ENCODE peak calls at places on chromosomes 5 and 9, in six cellular contexts. W is CD4-positive, CD25-positive, alpha-beta regulatory T cell; Z is keratinocyte; G is uterus; A is transverse colon; L is heart right ventricle. I is an unnamed sample.

GRCh38 chr9:12272471-12273072 is 420.6 kb upstream of the TYRP1 start:
- DNase-seq in G (no peak), L (no peak), Z (no peak), A (no peak), W (no peak), I (no peak)

GRCh38 chr9:13110766-13111400 is 168.6 kb downstream of the MPDZ start:
- DNase-seq in G (peak; percentile 27), W (no peak), Z (no peak), L (peak; percentile 18), A (no peak), I (no peak)

GRCh38 chr5:134328619-134329018 is 38.4 kb downstream of the CDKL3 start:
- DNase-seq in A (no peak), L (no peak), W (no peak), G (no peak), Z (no peak), I (no peak)

GRCh38 chr5:133232011-133232410 is 180.2 kb downstream of the HSPA4 start:
- DNase-seq in W (no peak), L (no peak), A (peak; percentile 76), Z (no peak), G (no peak), I (no peak)

GRCh38 chr5:132013006-132013689 is 1.7 kb upstream of the ACSL6 start:
- DNase-seq in Z (no peak), W (no peak), A (peak; percentile 2), L (no peak), G (no peak), I (no peak)

GRCh38 chr5:74638776-74639537 is 1.6 kb downstream of the ENC1 start:
- DNase-seq in A (no peak), Z (no peak), L (no peak), G (no peak), W (no peak), I (no peak)

GRCh38 chr9:106557996-106558667 is 304.8 kb upstream of the ZNF462 start:
- DNase-seq in A (no peak), W (no peak), L (no peak), Z (no peak), G (no peak), I (no peak)

GRCh38 chr5:96087939-96088338 is 126.3 kb upstream of the ELL2 start:
- DNase-seq in L (no peak), G (no peak), Z (no peak), A (no peak), W (no peak), I (no peak)

GRCh38 chr5:102545175-102545574 is 46.4 kb upstream of the SLCO6A1 start:
- DNase-seq in G (no peak), L (no peak), A (no peak), W (no peak), Z (no peak), I (no peak)

GRCh38 chr9:38022995-38023394 is 46.0 kb downstream of the SHB start:
- DNase-seq in G (no peak), W (no peak), L (no peak), Z (no peak), A (no peak), I (no peak)

GRCh38 chr5:131379071-131379538 is 115.3 kb downstream of the CDC42SE2 start:
- DNase-seq in A (no peak), W (no peak), G (no peak), Z (no peak), L (no peak), I (no peak)

GRCh38 chr5:122091942-122092600 is 14.0 kb upstream of the LOX start:
- DNase-seq in A (no peak), W (no peak), Z (no peak), G (no peak), L (no peak), I (no peak)

DNA sequence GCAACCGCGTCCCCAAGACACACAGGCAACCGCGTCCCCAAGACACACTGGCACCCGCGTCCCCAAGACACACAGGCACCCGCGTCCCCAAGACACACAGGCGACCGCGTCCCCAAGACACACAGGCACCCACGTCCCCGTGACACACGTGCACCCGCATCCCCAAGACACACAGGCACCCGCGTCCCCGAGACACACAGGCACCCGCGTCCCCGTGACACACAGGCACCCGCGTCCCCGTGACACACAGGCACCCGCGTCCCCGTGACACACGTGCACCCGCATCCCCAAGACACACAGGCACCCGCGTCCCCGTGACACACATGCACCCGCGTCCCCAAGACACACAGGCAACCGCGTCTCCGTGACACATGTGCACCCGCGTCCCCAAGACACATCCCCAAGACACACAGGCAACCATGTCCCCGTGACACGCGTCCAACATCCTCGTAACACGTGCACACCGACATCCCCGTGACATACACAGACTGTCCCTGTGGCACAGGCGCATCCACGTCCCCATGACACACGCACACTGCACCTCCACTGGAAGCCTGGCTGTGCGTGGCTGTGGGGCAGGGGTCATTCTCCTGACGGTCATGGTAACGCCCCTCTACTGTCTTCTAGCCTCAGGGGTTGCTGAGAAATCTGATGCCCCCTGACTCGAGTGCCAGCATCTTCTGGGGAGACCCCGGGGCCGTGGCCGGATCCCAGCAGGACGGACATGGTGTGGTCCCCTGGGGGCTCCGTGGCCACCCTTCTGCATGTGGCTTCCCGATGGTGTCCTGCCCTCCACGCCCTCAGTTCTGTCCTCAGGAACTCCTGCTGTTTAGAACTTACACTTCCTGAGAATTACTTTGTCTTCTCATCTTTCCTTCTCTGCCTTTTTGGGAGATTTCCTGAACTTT is 24.1 kb downstream of the EXD3 start:
- DNase-seq in A (no peak), W (no peak), L (no peak), Z (no peak), G (no peak), I (no peak)
- H3K9me3 ChIP-seq in A (no peaks in the 10 kb centered on the region), W (no peaks in the 10 kb centered on the region), L (no peaks in the 10 kb centered on the region), Z (no peaks in the 10 kb centered on the region), G (no peaks in the 10 kb centered on the region), I (no peaks in the 10 kb centered on the region)

DNA sequence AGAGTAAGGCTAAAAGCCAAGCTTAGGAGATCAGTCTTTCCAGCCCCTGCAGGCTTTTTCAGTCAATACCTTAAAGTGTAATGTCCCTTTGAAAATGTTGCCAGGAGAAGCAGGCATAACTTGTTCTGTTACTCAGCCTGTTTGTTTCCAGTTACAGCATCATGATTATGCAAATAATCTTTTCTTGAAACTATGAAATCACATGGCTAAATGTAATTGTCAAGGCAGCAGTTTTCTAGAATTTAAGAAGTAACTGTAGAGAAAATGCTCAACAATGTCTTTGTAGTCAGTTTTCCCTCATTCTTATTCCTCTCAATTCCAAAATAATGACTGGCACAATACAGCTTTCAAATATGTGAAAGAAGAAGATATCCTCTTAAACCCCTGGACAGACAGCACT is 1.9 kb upstream of the GPR107 start:
- DNase-seq in G (no peak), Z (no peak), W (no peak), A (no peak), L (no peak), I (no peak)
- H3K27ac ChIP-seq in G (no peak overlapping the region), Z (peak overlapping the region; percentile 64), W (no peak overlapping the region), A (no peak overlapping the region), L (no peak overlapping the region), I (no peak overlapping the region)

DNA sequence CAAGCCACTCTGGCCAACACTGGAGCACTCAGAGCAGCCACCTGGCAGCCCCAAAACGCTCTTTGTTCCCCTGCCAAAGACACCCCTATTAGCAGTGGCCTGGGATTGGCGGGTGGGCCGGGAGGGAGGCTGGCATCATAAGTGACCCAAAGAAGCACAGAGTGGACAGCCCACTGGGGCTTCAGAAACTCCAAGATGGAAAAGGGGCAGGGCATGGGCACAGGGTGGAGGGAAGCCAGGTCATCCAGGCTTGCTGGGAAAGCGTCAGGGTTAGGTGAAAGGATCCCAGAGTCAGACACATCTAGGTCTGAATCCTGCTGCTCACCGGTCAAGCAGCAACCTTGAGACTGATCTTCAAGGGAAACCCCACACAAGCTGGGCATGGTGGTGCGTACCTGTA is 14.8 kb downstream of the EEIG1 start:
- DNase-seq in Z (no peak), L (no peak), A (no peak), G (no peak), W (no peak), I (no peak)
- H3K4me3 ChIP-seq in Z (no peak overlapping the region), L (peak overlapping the region; percentile 10), A (no peak overlapping the region), G (no peak overlapping the region), W (peak overlapping the region; percentile 48), I (peak overlapping the region; percentile 51)

GRCh38 chr5:67897431-67897830 is 318.1 kb upstream of the PIK3R1 start:
- DNase-seq in G (no peak), L (no peak), A (no peak), W (no peak), Z (peak; percentile 66), I (no peak)
- H3K9me3 ChIP-seq in G (no peaks in the 10 kb centered on the region), L (no peaks in the 10 kb centered on the region), A (no peaks in the 10 kb centered on the region), W (no peaks in the 10 kb centered on the region), Z (peaks cover 4% of the 10 kb centered on the region), I (no peaks in the 10 kb centered on the region)

GRCh38 chr5:107571621-107572489 is 98.9 kb downstream of the EFNA5 start:
- DNase-seq in L (peak; percentile 91), A (peak; percentile 97), G (peak; percentile 88), Z (peak; percentile 85), W (peak; percentile 61), I (peak; percentile 88)
- H3K27ac ChIP-seq in L (peak overlapping the region; percentile 83), A (peak overlapping the region; percentile 84), G (peak overlapping the region; percentile 45), Z (peak overlapping the region; percentile 65), W (no peak overlapping the region), I (peak overlapping the region; percentile 40)

DNA sequence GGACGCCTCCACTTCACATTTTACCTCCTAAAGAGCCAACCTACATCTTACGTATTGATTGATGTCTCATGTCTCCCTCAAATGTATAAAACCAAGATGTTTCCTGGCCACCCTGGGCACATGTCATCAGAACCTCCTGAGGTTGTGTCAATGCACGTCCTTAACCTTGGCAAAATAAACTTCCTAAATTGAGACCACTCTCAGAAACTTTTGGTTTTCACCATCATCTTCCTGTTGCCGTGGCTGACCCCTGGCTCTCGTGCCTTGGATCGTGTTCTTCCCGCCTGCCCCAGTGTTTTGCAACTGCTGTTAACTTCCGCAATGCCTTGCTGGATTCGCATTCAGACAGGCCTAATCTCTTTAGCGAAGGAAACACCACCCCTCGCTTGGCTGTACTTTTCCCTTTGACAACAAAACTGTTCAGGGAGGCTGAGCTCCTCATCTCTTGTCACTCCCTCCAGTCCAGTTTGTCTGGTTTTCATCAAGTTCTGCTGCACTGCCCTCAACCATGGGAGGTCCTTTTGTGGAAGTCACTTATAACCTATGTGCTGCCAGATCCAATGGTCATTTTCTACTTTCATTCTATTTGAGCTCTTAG is 1.2 kb upstream of the DAP start:
- DNase-seq in A (peak; percentile 39), G (peak; percentile 73), W (no peak), Z (no peak), L (peak; percentile 39), I (no peak)
- H3K4me3 ChIP-seq in A (no peak overlapping the region), G (no peak overlapping the region), W (no peak overlapping the region), Z (no peak overlapping the region), L (peak overlapping the region; percentile 68), I (peak overlapping the region; percentile 79)

DNA sequence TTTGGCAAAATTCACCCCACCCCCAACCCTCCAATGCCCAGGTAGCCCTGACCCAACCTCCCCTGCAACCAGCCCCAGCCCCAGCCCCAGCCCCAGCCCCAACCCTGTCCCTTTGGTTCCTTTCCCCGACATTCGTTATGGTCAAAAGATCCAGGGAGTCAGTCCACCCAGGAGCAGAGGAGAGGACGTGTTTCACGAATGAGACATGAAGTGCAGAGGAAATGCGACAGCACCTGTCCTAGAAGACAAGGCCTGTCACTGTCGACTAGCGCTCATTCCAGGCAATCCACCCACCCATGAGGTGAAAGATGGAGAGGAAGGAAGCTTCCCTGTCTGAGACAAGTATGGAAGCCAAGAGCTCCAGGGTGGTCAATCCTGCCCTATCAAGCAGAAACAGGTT is 485.0 kb downstream of the SPATA31A7 start:
- DNase-seq in G (no peak), W (no peak), Z (no peak), A (no peak), L (no peak), I (no peak)
- H3K9me3 ChIP-seq in G (no peaks in the 10 kb centered on the region), W (no peaks in the 10 kb centered on the region), Z (peaks cover 5% of the 10 kb centered on the region), A (no peaks in the 10 kb centered on the region), L (no peaks in the 10 kb centered on the region), I (no peaks in the 10 kb centered on the region)

I was measured in CD8-positive, alpha-beta memory T cell.